ENCODE peak calls at places on chromosomes 1 and 21, in four cellular contexts. X, S, V and U are unnamed samples.

GRCh38 chr1:173527151-173527826 is 50.2 kb downstream of the PRDX6 start:
- DNase-seq in V (no peak), X (no peak), S (no peak), U (no peak)

GRCh38 chr1:21952806-21953514 is 15.8 kb upstream of the HSPG2 start:
- DNase-seq in X (no peak), V (no peak), S (no peak), U (no peak)

GRCh38 chr1:54510715-54511270 is 37.2 kb upstream of the ACOT11 start:
- DNase-seq in V (no peak), X (no peak), S (no peak), U (no peak)

GRCh38 chr1:214224605-214225354 is 56.2 kb upstream of the SMYD2 start:
- DNase-seq in V (peak; percentile 54), S (no peak), X (no peak), U (no peak)

GRCh38 chr1:63878914-63879313 is 105.1 kb downstream of the ROR1 start:
- DNase-seq in V (no peak), S (no peak), X (no peak), U (no peak)

GRCh38 chr1:180633092-180634045 is 1.5 kb downstream of the XPR1 start:
- DNase-seq in V (no peak), S (no peak), X (no peak), U (peak; percentile 23)

GRCh38 chr1:207389728-207390464 is 64.2 kb upstream of the CR2 start:
- DNase-seq in S (no peak), V (no peak), X (no peak), U (no peak)

GRCh38 chr21:34988625-34989024 is 60.5 kb downstream of the RUNX1 start:
- DNase-seq in X (no peak), V (no peak), S (no peak), U (no peak)

GRCh38 chr1:25832336-25833037 is 12.7 kb downstream of the MTFR1L start:
- DNase-seq in X (no peak), V (no peak), S (no peak), U (no peak)

GRCh38 chr1:151547119-151547899 is 7.2 kb downstream of the TUFT1 start:
- DNase-seq in X (peak; percentile 98), V (peak; percentile 59), S (no peak), U (no peak)

GRCh38 chr1:176795929-176796328 is 333.0 kb downstream of the PAPPA2 start:
- DNase-seq in S (no peak), V (no peak), X (no peak), U (no peak)

GRCh38 chr21:42695324-42696025 is 42.1 kb downstream of the PDE9A start:
- DNase-seq in X (no peak), V (no peak), S (no peak), U (no peak)

GRCh38 chr1:54848134-54848948 is 38.7 kb downstream of the DHCR24 start:
- DNase-seq in S (no peak), V (no peak), X (no peak), U (no peak)

GRCh38 chr1:167548059-167548932 is 5.3 kb downstream of the CREG1 start:
- DNase-seq in S (no peak), V (no peak), X (no peak), U (peak; percentile 48)

GRCh38 chr1:151841141-151841540 is 1.5 kb upstream of the C2CD4D start:
- DNase-seq in S (no peak), V (no peak), X (peak; percentile 39), U (no peak)

GRCh38 chr1:37825508-37825907 is 17.5 kb upstream of the YRDC start:
- DNase-seq in X (no peak), V (no peak), S (no peak), U (no peak)

GRCh38 chr21:42781150-42781980 is 98.0 kb downstream of the WDR4 start:
- DNase-seq in X (peak; percentile 32), S (no peak), V (peak; percentile 74), U (no peak)

GRCh38 chr1:68112835-68113243 is 62.4 kb upstream of the DIRAS3 start:
- DNase-seq in X (no peak), V (peak; percentile 1), S (no peak), U (no peak)
- TF ChIP-seq BRCA1 in X (no peak), V (no peak), S (no peak), U (no peak)

GRCh38 chr1:55931272-55931940 is 648.0 kb downstream of the PLPP3 start:
- DNase-seq in X (no peak), V (no peak), S (no peak), U (no peak)
- TF ChIP-seq BRCA1 in X (no peak), V (no peak), S (no peak), U (no peak)

DNA sequence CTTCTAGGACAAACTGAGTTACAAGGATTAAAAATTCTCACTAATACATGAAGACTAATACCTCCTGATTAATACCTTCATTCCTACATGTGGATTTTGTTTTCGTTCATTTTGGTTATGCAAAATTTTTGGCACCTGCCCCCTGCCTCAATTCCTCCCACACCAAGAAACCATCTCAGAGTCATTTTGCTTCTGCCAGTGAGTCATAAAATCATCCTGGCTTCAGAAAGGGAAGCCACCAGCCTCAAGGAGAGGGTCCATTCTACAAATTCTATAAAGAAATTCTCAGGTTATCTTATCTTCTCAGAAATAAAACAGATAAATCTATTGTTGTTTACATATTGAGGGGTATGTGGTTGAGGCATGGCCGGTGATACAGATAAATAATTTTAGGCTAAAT is 103.2 kb upstream of the COA6 start:
- DNase-seq in V (no peak), S (no peak), X (no peak), U (no peak)
- TF ChIP-seq BRCA1 in V (no peak), S (no peak), X (no peak), U (no peak)

GRCh38 chr21:45234906-45235305 is 52.8 kb downstream of the POFUT2 start:
- DNase-seq in X (no peak), S (no peak), V (no peak), U (no peak)
- TF ChIP-seq BRCA1 in X (no peak), S (no peak), V (no peak), U (no peak)

GRCh38 chr1:224747578-224747977 is 131.5 kb downstream of the CNIH3 start:
- DNase-seq in V (no peak), S (no peak), X (no peak), U (no peak)
- TF ChIP-seq BRCA1 in V (no peak), S (no peak), X (no peak), U (no peak)

DNA sequence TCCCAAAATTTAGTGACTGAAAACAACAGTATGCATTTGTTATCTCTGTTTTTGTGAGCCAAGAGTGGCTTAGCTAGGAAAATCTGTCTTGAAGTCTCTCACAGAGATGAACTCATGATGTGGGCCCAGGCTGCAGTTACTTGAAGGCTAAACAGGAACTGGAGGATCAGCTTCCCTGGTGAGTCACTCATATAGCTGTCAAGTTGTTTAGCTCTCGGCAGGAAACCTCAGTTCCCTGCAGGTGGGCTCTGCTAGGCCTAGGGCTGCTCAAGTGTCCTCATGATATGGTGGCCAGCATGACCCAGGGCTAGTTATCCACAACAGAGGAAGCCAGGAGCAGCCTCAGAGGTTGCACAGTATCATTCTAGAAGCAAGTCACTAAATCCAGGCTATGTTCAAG is 30.2 kb upstream of the DDX59 start:
- DNase-seq in S (no peak), X (no peak), V (no peak), U (no peak)
- TF ChIP-seq BRCA1 in S (no peak), X (no peak), V (no peak), U (no peak)

DNA sequence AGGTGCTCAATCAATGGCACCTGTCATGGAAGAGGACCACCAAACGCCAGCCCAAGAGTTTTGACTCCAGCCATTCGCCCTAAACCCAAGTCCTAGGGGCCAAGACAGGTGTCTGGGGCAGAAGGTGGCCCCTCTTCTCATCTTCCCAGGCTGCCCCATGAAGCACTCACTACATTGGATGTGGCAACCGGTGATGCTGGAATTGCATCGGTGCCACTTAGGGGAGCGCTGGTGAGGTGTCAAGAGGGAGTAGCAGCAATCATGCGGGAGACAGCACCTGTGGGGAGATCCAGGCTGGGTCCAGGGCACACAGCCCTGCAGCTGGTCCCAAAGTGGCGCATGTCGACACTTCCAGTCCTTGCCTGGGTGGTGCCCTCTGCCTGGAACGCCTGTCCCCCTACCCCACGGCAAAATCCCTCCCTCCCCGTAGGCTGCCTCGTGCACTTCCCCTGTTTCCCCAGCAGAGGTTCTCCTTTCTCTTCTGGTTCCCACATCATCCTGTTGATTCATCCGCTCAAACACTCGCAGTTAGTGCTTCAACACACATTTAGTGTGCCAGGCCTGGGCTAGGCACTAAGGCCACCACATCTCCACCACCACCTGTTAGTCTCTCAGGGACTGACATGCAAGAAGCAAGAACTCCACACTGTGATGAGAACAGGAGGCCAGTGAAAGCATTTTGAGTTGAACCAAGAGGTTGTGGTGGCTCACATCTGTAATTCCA is 18.5 kb downstream of the PLA2G2D start:
- DNase-seq in S (no peak), V (peak; percentile 75), X (peak; percentile 48), U (peak; percentile 49)
- TF ChIP-seq BRCA1 in S (no peak), V (no peak), X (no peak), U (no peak)